ENCODE peak calls at places on chromosomes 3 and 15, in five cellular contexts. Q is HepG2, F is GM12878, M is upper lobe of left lung, X is K562. O is an unnamed sample.
A peak's percentile ranks its signal among the peaks of the same experiment; 100 is the strongest.

GRCh38 chr15:40845036-40845435 is 1.2 kb downstream of the SPINT1 start:
- ATAC-seq in X (no peak), M (no peak), F (no peak), Q (no peak), O (no peak)

GRCh38 chr15:57762302-57762701 is 55.8 kb downstream of the POLR2M start:
- ATAC-seq in M (no peak), X (peak; percentile 78), F (no peak), Q (peak; percentile 51), O (no peak)

GRCh38 chr3:53668872-53669271 is 174.5 kb downstream of the CACNA1D start:
- ATAC-seq in M (no peak), Q (no peak), X (no peak), F (peak; percentile 38), O (no peak)

GRCh38 chr3:10707089-10707983 is 108.7 kb upstream of the SLC6A11 start:
- ATAC-seq in F (no peak), X (no peak), M (no peak), Q (no peak), O (no peak)

GRCh38 chr15:100033140-100033857 is 300.1 kb upstream of the LYSMD4 start:
- ATAC-seq in M (no peak), F (no peak), X (no peak), Q (no peak), O (peak; percentile 40)

GRCh38 chr3:48960841-48961413 is 29.1 kb upstream of the P4HTM start:
- ATAC-seq in F (peak; percentile 48), M (no peak), X (no peak), Q (no peak), O (no peak)

GRCh38 chr15:90422043-90422442 is 34.0 kb downstream of the IQGAP1 start:
- ATAC-seq in M (no peak), Q (peak; percentile 82), X (no peak), F (no peak), O (no peak)

GRCh38 chr3:17133637-17134545 is 249.1 kb downstream of the PLCL2 start:
- ATAC-seq in Q (no peak), X (peak; percentile 28), F (no peak), M (no peak), O (no peak)

GRCh38 chr15:39199076-39199475 is 381.8 kb upstream of the THBS1 start:
- ATAC-seq in X (no peak), F (no peak), M (no peak), Q (no peak), O (no peak)

GRCh38 chr15:81184188-81184587 is 12.5 kb upstream of the IL16 start:
- ATAC-seq in Q (no peak), X (no peak), M (peak; percentile 64), F (no peak), O (peak; percentile 77)

GRCh38 chr3:197590313-197590962 is 34.7 kb upstream of the BDH1 start:
- ATAC-seq in Q (peak; percentile 99), X (no peak), F (no peak), M (no peak), O (no peak)

GRCh38 chr15:33021806-33022389 is 172.6 kb downstream of the FMN1 start:
- ATAC-seq in M (no peak), F (peak; percentile 58), Q (peak; percentile 57), X (peak; percentile 73), O (no peak)

GRCh38 chr3:46939578-46940405 is 36.8 kb downstream of the CCDC12 start:
- ATAC-seq in F (no peak), X (no peak), M (no peak), Q (no peak), O (no peak)

GRCh38 chr3:152276688-152277087 is 8.0 kb downstream of the MBNL1 start:
- ATAC-seq in X (peak; percentile 49), M (no peak), F (peak; percentile 14), Q (peak; percentile 30), O (no peak)

GRCh38 chr3:81279481-81280273 is 481.8 kb downstream of the GBE1 start:
- ATAC-seq in X (no peak), M (no peak), Q (no peak), F (no peak), O (no peak)

GRCh38 chr15:71654714-71655174 is 155.6 kb upstream of the NR2E3 start:
- ATAC-seq in F (no peak), Q (peak; percentile 79), M (no peak), X (no peak), O (peak; percentile 25)

GRCh38 chr3:120224249-120224648 is 60.8 kb downstream of the GPR156 start:
- ATAC-seq in Q (no peak), X (no peak), F (no peak), M (no peak), O (no peak)

GRCh38 chr3:141266797-141267555 is 35.4 kb downstream of the PXYLP1 start:
- ATAC-seq in Q (no peak), M (no peak), X (no peak), F (peak; percentile 76), O (no peak)

GRCh38 chr15:89143503-89144162 is 55.4 kb downstream of the ABHD2 start:
- ATAC-seq in Q (no peak), F (peak; percentile 66), M (no peak), X (no peak), O (peak; percentile 53)

GRCh38 chr3:188341501-188341900 is 187.5 kb downstream of the LPP start:
- ATAC-seq in X (no peak), F (no peak), M (no peak), Q (no peak), O (peak; percentile 48)

GRCh38 chr15:75145027-75145841 is 56.4 kb upstream of the C15orf39 start:
- ATAC-seq in M (no peak), X (peak; percentile 71), F (no peak), Q (peak; percentile 98), O (no peak)

GRCh38 chr3:42431099-42431498 is 20.7 kb upstream of the LYZL4 start:
- ATAC-seq in M (no peak), Q (no peak), F (no peak), X (no peak), O (no peak)

GRCh38 chr3:130316164-130316563 is 29.3 kb upstream of the COL6A5 start:
- ATAC-seq in Q (no peak), F (peak; percentile 21), X (no peak), M (peak; percentile 43), O (peak; percentile 36)

GRCh38 chr3:43343778-43344177 is 57.4 kb downstream of the SNRK start:
- ATAC-seq in Q (no peak), M (no peak), F (no peak), X (no peak), O (no peak)

GRCh38 chr3:82628385-82629014 is 867.1 kb upstream of the GBE1 start:
- ATAC-seq in F (no peak), X (no peak), M (no peak), Q (no peak), O (no peak)

GRCh38 chr3:168266335-168266734 is 170.6 kb upstream of the GOLIM4 start:
- ATAC-seq in Q (no peak), X (no peak), F (no peak), M (no peak), O (no peak)

DNA sequence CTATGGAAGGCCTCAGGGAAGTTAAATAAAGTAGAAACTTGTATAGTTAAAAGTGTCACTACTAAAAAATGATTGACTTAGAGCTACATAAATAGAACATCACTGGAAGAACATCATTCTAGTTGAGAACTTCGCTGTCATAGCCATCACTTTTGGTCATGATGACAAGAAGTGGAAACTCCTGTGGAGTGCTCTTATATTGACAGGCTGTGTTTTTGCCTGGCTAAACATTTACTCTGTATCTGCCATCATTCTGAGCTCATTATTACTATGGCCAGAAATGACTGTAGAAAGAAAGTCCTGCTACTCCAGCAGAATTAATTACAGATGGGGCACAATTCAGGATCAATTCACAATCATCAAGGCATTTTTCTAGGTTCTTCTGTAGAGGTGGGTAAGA is 165.1 kb upstream of the GOLIM4 start:
- ATAC-seq in F (peak; percentile 83), M (no peak), Q (no peak), X (no peak), O (no peak)
- TF ChIP-seq EP300 in F (no peak), M (no peak), Q (no peak), X (no peak), O (no peak)

DNA sequence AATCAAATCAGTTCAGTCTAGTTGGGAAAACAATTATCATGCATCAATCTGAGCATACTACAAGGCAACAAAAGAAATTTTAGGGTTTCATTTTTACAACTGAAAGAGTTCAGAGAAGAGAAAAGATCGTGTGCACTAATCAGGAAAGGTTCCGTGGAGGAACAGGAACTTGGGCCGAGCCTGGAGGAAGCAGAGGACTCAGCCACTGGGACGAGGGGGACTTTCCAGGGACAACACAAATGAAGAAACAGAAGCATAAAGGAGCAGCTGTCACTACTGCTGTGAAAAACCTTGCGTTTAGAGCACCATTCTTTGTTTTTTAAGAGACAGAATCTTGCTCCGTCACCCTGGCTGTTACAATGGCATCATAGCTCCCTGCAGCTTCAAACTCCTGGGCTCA is 60.5 kb downstream of the MYO1E start:
- ATAC-seq in X (no peak), F (peak; percentile 8), M (no peak), Q (no peak), O (no peak)
- TF ChIP-seq POLR2AphosphoS5 in X (no peak), F (no peak), M (no peak), Q (no peak), O (no peak)

DNA sequence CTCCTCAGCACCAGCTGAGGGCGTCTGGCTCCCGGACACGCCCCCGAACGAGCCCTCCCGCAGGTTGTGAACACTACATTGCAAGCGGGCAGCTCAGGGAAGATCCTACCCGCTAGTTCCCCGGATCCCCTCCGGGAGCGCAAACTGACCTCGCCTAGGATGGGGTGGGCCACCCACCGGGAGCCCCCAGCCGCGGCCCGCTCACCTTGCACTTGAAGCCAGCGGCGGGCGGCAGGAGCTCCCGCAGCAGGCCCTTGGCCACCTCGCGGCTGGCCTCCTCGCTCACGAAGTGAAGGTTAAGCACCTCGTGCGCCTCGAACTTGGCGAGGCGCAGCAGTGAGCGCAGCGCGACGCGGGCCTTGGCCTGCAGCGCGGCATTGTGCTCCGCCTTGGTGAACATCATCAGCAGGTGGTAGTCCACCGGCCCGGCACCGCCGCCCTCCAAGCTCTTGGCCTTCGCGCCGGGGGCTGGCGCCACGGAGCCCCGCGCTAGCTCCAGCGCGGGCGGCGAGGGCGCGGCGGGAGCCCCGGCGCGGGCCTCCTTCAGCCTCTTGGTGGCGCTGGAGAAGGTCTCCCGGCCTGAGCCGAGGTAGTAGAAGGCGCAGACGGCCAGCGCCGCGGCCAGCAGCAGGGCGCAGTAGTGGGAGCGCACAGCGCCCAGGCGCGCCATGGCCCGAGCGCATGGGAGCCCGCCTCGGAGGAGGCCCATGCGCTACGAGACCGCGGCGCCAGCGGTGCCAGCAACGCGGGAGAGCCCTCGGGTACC is 426 bp downstream of the XXYLT1 start:
- ATAC-seq in Q (peak; percentile 81), M (peak; percentile 69), X (peak; percentile 87), F (peak; percentile 80), O (peak; percentile 88)
- TF ChIP-seq EP300 in Q (no peak), M (no peak), X (no peak), F (no peak), O (no peak)

GRCh38 chr3:125126323-125126722 is 70.5 kb upstream of the HEG1 start:
- ATAC-seq in Q (no peak), M (no peak), X (no peak), F (no peak), O (no peak)
- TF ChIP-seq POLR2AphosphoS5 in Q (no peak), M (no peak), X (no peak), F (no peak), O (no peak)

GRCh38 chr3:62436785-62437184 is 63.4 kb upstream of the FEZF2 start:
- ATAC-seq in M (no peak), F (no peak), Q (no peak), X (no peak), O (no peak)
- TF ChIP-seq EP300 in M (no peak), F (no peak), Q (no peak), X (no peak), O (no peak)

O was measured in gastroesophageal sphincter.